ENCODE peak calls at places on chromosomes 16 and 17, in four cellular contexts. I, Q, N and D are unnamed samples.

GRCh38 chr17:82085931-82086764 is 11.9 kb downstream of the FASN start:
- DNase-seq in I (no peak), Q (no peak), N (no peak), D (no peak)

GRCh38 chr16:56195151-56195550 is 3.9 kb downstream of the GNAO1 start:
- DNase-seq in N (no peak), Q (peak; percentile 59), I (no peak), D (no peak)

GRCh38 chr16:28324235-28324886 is 32.0 kb downstream of the SBK1 start:
- DNase-seq in Q (no peak), N (no peak), I (no peak), D (no peak)

GRCh38 chr16:1610841-1611653 is 825 bp downstream of the IFT140 start:
- DNase-seq in I (peak; percentile 13), N (peak; percentile 37), Q (no peak), D (no peak)

GRCh38 chr17:77721823-77722160 is 236.7 kb upstream of the TNRC6C start:
- DNase-seq in I (no peak), Q (no peak), N (no peak), D (no peak)

GRCh38 chr17:10135539-10136257 is 62.7 kb downstream of the GAS7 start:
- DNase-seq in Q (no peak), I (peak; percentile 50), N (no peak), D (peak; percentile 14)

GRCh38 chr17:80105762-80106161 is 4.4 kb downstream of the GAA start:
- DNase-seq in N (no peak), I (peak; percentile 70), Q (peak; percentile 69), D (no peak)

GRCh38 chr17:29592850-29593545 is at the start of gene ANKRD13B:
- DNase-seq in I (no peak), Q (peak; percentile 47), N (peak; percentile 60), D (peak; percentile 59)

GRCh38 chr17:80029235-80029974 is 6.3 kb downstream of the TBC1D16 start:
- DNase-seq in N (no peak), I (peak; percentile 75), Q (peak; percentile 49), D (peak; percentile 15)